ENCODE peak calls at places on chromosomes 12 and 14, in nine cellular contexts. One of them, this sample, is unnamed.
A peak's percentile ranks its signal among the peaks of the same experiment; 100 is the strongest.

GRCh38 chr14:74975059-74975810 is 19.8 kb upstream of the PGF start:
- DNase-seq in left ventricle myocardium inferior: peak; percentile 92
- DNase-seq in transverse colon: peak; percentile 47
- DNase-seq in colonic mucosa: peak; percentile 53
- DNase-seq in NB4: no peak
- DNase-seq in GM12878: no peak
- DNase-seq in fibroblast of the aortic adventitia: peak; percentile 29
- DNase-seq in HFF-Myc: no peak
- DNase-seq in Caco-2: no peak
- DNase-seq in this sample: no peak

GRCh38 chr14:88613552-88614010 is 50.7 kb downstream of the ZC3H14 start:
- DNase-seq in Caco-2: peak; percentile 70
- DNase-seq in GM12878: no peak
- DNase-seq in fibroblast of the aortic adventitia: peak; percentile 18
- DNase-seq in left ventricle myocardium inferior: no peak
- DNase-seq in NB4: peak; percentile 60
- DNase-seq in HFF-Myc: no peak
- DNase-seq in colonic mucosa: no peak
- DNase-seq in transverse colon: no peak
- DNase-seq in this sample: peak; percentile 42

GRCh38 chr14:36981832-36982528 is 190.4 kb downstream of the SLC25A21 start:
- DNase-seq in fibroblast of the aortic adventitia: peak; percentile 55
- DNase-seq in NB4: no peak
- DNase-seq in transverse colon: no peak
- DNase-seq in HFF-Myc: no peak
- DNase-seq in Caco-2: no peak
- DNase-seq in left ventricle myocardium inferior: no peak
- DNase-seq in GM12878: no peak
- DNase-seq in colonic mucosa: no peak
- DNase-seq in this sample: no peak

GRCh38 chr12:66740257-66740656 is 61.4 kb upstream of the GRIP1 start:
- DNase-seq in GM12878: no peak
- DNase-seq in HFF-Myc: no peak
- DNase-seq in Caco-2: no peak
- DNase-seq in NB4: no peak
- DNase-seq in transverse colon: no peak
- DNase-seq in colonic mucosa: no peak
- DNase-seq in left ventricle myocardium inferior: no peak
- DNase-seq in fibroblast of the aortic adventitia: no peak
- DNase-seq in this sample: no peak

GRCh38 chr14:58368951-58369350 is 26.8 kb upstream of the TOMM20L start:
- DNase-seq in NB4: no peak
- DNase-seq in HFF-Myc: no peak
- DNase-seq in transverse colon: no peak
- DNase-seq in fibroblast of the aortic adventitia: peak; percentile 63
- DNase-seq in left ventricle myocardium inferior: no peak
- DNase-seq in Caco-2: no peak
- DNase-seq in colonic mucosa: no peak
- DNase-seq in GM12878: no peak
- DNase-seq in this sample: no peak

GRCh38 chr14:106657460-106657859 is 1131.1 kb downstream of the TMEM121 start:
- DNase-seq in colonic mucosa: peak; percentile 31
- DNase-seq in fibroblast of the aortic adventitia: no peak
- DNase-seq in GM12878: no peak
- DNase-seq in Caco-2: no peak
- DNase-seq in NB4: peak; percentile 28
- DNase-seq in transverse colon: peak; percentile 46
- DNase-seq in left ventricle myocardium inferior: no peak
- DNase-seq in HFF-Myc: no peak
- DNase-seq in this sample: no peak

GRCh38 chr12:8027856-8028255 is 4.7 kb upstream of the FOXJ2 start:
- DNase-seq in left ventricle myocardium inferior: no peak
- DNase-seq in transverse colon: no peak
- DNase-seq in colonic mucosa: no peak
- DNase-seq in Caco-2: no peak
- DNase-seq in HFF-Myc: no peak
- DNase-seq in fibroblast of the aortic adventitia: no peak
- DNase-seq in GM12878: no peak
- DNase-seq in NB4: no peak
- DNase-seq in this sample: no peak

GRCh38 chr12:106040521-106040920 is 98.2 kb downstream of the NUAK1 start:
- DNase-seq in NB4: no peak
- DNase-seq in HFF-Myc: no peak
- DNase-seq in fibroblast of the aortic adventitia: no peak
- DNase-seq in left ventricle myocardium inferior: no peak
- DNase-seq in colonic mucosa: no peak
- DNase-seq in Caco-2: no peak
- DNase-seq in transverse colon: no peak
- DNase-seq in GM12878: no peak
- DNase-seq in this sample: no peak

GRCh38 chr14:36465178-36465577 is 54.9 kb downstream of the NKX2-1 start:
- DNase-seq in NB4: no peak
- DNase-seq in HFF-Myc: no peak
- DNase-seq in colonic mucosa: no peak
- DNase-seq in Caco-2: no peak
- DNase-seq in transverse colon: no peak
- DNase-seq in left ventricle myocardium inferior: no peak
- DNase-seq in fibroblast of the aortic adventitia: no peak
- DNase-seq in GM12878: no peak
- DNase-seq in this sample: no peak

GRCh38 chr12:69475237-69475984 is 5.2 kb downstream of the FRS2 start:
- DNase-seq in HFF-Myc: peak; percentile 31
- DNase-seq in left ventricle myocardium inferior: no peak
- DNase-seq in GM12878: no peak
- DNase-seq in NB4: no peak
- DNase-seq in transverse colon: no peak
- DNase-seq in Caco-2: no peak
- DNase-seq in fibroblast of the aortic adventitia: peak; percentile 59
- DNase-seq in colonic mucosa: no peak
- DNase-seq in this sample: no peak

GRCh38 chr12:20624718-20625117 is 70.4 kb upstream of the SLCO1C1 start:
- DNase-seq in fibroblast of the aortic adventitia: peak; percentile 34
- DNase-seq in colonic mucosa: peak; percentile 23
- DNase-seq in transverse colon: no peak
- DNase-seq in Caco-2: no peak
- DNase-seq in GM12878: no peak
- DNase-seq in NB4: no peak
- DNase-seq in left ventricle myocardium inferior: no peak
- DNase-seq in HFF-Myc: no peak
- DNase-seq in this sample: no peak

GRCh38 chr12:96743606-96744005 is 163.5 kb upstream of the NEDD1 start:
- DNase-seq in HFF-Myc: no peak
- DNase-seq in GM12878: no peak
- DNase-seq in left ventricle myocardium inferior: no peak
- DNase-seq in Caco-2: no peak
- DNase-seq in fibroblast of the aortic adventitia: peak; percentile 54
- DNase-seq in NB4: no peak
- DNase-seq in colonic mucosa: no peak
- DNase-seq in transverse colon: no peak
- DNase-seq in this sample: no peak

GRCh38 chr12:110785240-110785639 is 42.5 kb upstream of the PPP1CC start:
- DNase-seq in colonic mucosa: no peak
- DNase-seq in transverse colon: no peak
- DNase-seq in NB4: no peak
- DNase-seq in Caco-2: no peak
- DNase-seq in fibroblast of the aortic adventitia: no peak
- DNase-seq in left ventricle myocardium inferior: no peak
- DNase-seq in GM12878: no peak
- DNase-seq in HFF-Myc: no peak
- DNase-seq in this sample: no peak

GRCh38 chr14:93114713-93115068 is 1.0 kb downstream of the ITPK1 start:
- DNase-seq in Caco-2: no peak
- DNase-seq in colonic mucosa: peak; percentile 51
- DNase-seq in GM12878: no peak
- DNase-seq in HFF-Myc: no peak
- DNase-seq in fibroblast of the aortic adventitia: no peak
- DNase-seq in NB4: no peak
- DNase-seq in transverse colon: peak; percentile 45
- DNase-seq in left ventricle myocardium inferior: peak; percentile 32
- DNase-seq in this sample: no peak

GRCh38 chr12:110180591-110181005 is 56.4 kb downstream of the IFT81 start:
- DNase-seq in HFF-Myc: no peak
- DNase-seq in fibroblast of the aortic adventitia: peak; percentile 90
- DNase-seq in Caco-2: no peak
- DNase-seq in colonic mucosa: no peak
- DNase-seq in transverse colon: no peak
- DNase-seq in left ventricle myocardium inferior: no peak
- DNase-seq in GM12878: no peak
- DNase-seq in NB4: no peak
- DNase-seq in this sample: no peak

GRCh38 chr12:106145539-106146447 is 7.0 kb upstream of the NUAK1 start:
- DNase-seq in left ventricle myocardium inferior: peak; percentile 56
- DNase-seq in transverse colon: peak; percentile 74
- DNase-seq in colonic mucosa: peak; percentile 84
- DNase-seq in fibroblast of the aortic adventitia: no peak
- DNase-seq in HFF-Myc: no peak
- DNase-seq in Caco-2: no peak
- DNase-seq in GM12878: no peak
- DNase-seq in NB4: no peak
- DNase-seq in this sample: no peak

GRCh38 chr12:116066381-116067230 is 210.9 kb downstream of the MED13L start:
- DNase-seq in NB4: peak; percentile 78
- DNase-seq in fibroblast of the aortic adventitia: peak; percentile 53
- DNase-seq in HFF-Myc: peak; percentile 24
- DNase-seq in transverse colon: peak; percentile 55
- DNase-seq in left ventricle myocardium inferior: peak; percentile 23
- DNase-seq in colonic mucosa: peak; percentile 26
- DNase-seq in Caco-2: peak; percentile 54
- DNase-seq in GM12878: no peak
- DNase-seq in this sample: no peak

DNA sequence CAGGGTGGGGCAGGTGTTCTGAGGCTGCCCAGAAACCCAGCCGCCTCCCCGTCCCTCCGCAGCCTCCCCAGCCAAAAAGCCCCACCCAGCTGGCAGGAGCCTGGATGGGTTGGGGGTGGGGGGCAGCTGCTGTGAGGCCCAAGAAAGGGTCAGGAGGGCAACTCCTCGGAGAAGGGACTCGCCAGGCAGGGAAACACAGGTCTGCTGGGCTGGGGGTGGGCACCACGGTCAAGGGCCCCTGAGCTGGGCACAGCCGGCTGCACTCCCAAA is 11.1 kb downstream of the AHNAK2 start:
- DNase-seq in GM12878: no peak
- DNase-seq in Caco-2: no peak
- DNase-seq in fibroblast of the aortic adventitia: no peak
- DNase-seq in transverse colon: no peak
- DNase-seq in HFF-Myc: no peak
- DNase-seq in left ventricle myocardium inferior: no peak
- DNase-seq in NB4: no peak
- DNase-seq in colonic mucosa: no peak
- DNase-seq in this sample: no peak
- H3K4me3 ChIP-seq in GM12878: no peak overlapping the region
- H3K4me3 ChIP-seq in Caco-2: no peak overlapping the region
- H3K4me3 ChIP-seq in fibroblast of the aortic adventitia: peak overlapping the region; percentile 80
- H3K4me3 ChIP-seq in transverse colon: no peak overlapping the region
- H3K4me3 ChIP-seq in HFF-Myc: no peak overlapping the region
- H3K4me3 ChIP-seq in left ventricle myocardium inferior: peak overlapping the region; percentile 60
- H3K4me3 ChIP-seq in NB4: no peak overlapping the region
- H3K4me3 ChIP-seq in colonic mucosa: no peak overlapping the region
- H3K4me3 ChIP-seq in this sample: no peak overlapping the region

DNA sequence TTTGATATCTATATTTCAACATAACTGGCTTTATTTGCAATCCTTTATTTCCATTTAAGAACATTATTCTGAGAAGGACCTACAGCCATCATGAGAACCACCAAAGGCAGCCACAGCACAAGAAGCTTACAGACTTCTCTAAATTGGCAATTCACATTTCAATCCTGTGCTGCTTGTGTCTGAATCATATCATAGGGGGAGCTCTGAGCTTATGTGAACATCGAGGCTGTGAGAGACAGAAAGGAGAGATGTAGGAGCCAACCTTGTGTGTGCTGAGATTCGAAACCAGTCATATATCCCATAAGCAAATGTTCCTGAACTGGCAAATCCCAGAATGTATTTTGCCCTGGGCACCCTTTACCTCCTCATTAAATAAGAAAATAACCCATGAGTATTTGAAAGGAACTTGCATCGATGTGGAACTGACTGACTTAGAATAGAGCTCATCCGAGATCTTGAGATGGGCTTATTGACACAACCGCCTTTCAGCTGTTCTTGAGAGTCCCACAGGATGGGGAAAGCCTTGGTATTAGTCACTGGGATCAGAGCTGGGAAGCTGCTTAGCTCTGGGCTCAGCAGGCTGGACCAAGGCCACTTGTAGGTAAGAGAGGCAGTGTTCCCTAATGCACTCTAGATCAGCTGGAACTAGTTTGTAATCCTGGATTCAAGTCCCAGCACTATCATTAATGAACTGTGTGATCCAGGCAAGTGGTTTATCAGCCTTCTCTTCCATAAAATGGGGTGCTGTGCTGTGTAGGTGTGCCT is 329.8 kb downstream of the CACNA1C start:
- DNase-seq in NB4: peak; percentile 38
- DNase-seq in left ventricle myocardium inferior: no peak
- DNase-seq in transverse colon: no peak
- DNase-seq in Caco-2: peak; percentile 30
- DNase-seq in HFF-Myc: no peak
- DNase-seq in fibroblast of the aortic adventitia: peak; percentile 36
- DNase-seq in GM12878: no peak
- DNase-seq in colonic mucosa: no peak
- DNase-seq in this sample: no peak
- TF ChIP-seq CTCF in NB4: no peak
- TF ChIP-seq CTCF in left ventricle myocardium inferior: peak; percentile 10
- TF ChIP-seq CTCF in transverse colon: no peak
- TF ChIP-seq CTCF in Caco-2: no peak
- TF ChIP-seq CTCF in HFF-Myc: no peak
- TF ChIP-seq CTCF in fibroblast of the aortic adventitia: no peak
- TF ChIP-seq CTCF in GM12878: peak; percentile 13
- TF ChIP-seq CTCF in colonic mucosa: no peak
- TF ChIP-seq CTCF in this sample: peak; percentile 44

GRCh38 chr12:52575948-52576347 is 2.3 kb upstream of the KRT74 start:
- DNase-seq in colonic mucosa: no peak
- DNase-seq in fibroblast of the aortic adventitia: no peak
- DNase-seq in NB4: no peak
- DNase-seq in transverse colon: no peak
- DNase-seq in GM12878: no peak
- DNase-seq in HFF-Myc: no peak
- DNase-seq in Caco-2: no peak
- DNase-seq in left ventricle myocardium inferior: no peak
- DNase-seq in this sample: no peak
- H3K4me3 ChIP-seq in colonic mucosa: no peak overlapping the region
- H3K4me3 ChIP-seq in fibroblast of the aortic adventitia: no peak overlapping the region
- H3K4me3 ChIP-seq in NB4: no peak overlapping the region
- H3K4me3 ChIP-seq in transverse colon: no peak overlapping the region
- H3K4me3 ChIP-seq in GM12878: no peak overlapping the region
- H3K4me3 ChIP-seq in HFF-Myc: no peak overlapping the region
- H3K4me3 ChIP-seq in Caco-2: no peak overlapping the region
- H3K4me3 ChIP-seq in left ventricle myocardium inferior: no peak overlapping the region
- H3K4me3 ChIP-seq in this sample: no peak overlapping the region

DNA sequence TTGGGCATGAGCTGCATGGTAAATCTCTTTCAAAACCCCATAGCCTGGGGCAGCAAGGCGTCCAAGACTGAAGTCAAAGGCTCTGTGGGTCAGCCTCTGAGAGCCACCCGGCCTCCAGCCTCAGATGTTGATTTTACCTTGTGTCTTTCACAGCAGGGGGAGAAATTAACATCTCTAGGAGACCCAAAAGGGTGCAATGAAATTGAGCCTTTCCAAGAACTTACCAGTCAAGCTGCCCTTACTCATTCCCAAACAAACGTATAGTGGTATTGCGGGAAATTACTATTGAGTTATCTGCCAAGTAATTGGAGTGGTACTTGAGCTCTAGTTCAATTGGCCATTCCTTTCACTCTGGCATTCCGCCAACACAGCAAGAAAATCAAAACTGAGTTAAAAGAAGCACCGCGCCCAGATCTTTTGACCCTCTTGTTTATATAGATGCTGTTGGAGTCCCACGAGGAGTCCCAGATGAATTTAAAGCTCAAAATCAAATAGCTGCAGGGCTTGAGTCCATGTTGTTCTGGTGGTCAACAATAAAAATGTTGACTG is 380.7 kb upstream of the SYT1 start:
- DNase-seq in transverse colon: no peak
- DNase-seq in NB4: no peak
- DNase-seq in GM12878: no peak
- DNase-seq in Caco-2: no peak
- DNase-seq in fibroblast of the aortic adventitia: no peak
- DNase-seq in colonic mucosa: no peak
- DNase-seq in HFF-Myc: no peak
- DNase-seq in left ventricle myocardium inferior: no peak
- DNase-seq in this sample: no peak
- TF ChIP-seq CTCF in transverse colon: no peak
- TF ChIP-seq CTCF in NB4: no peak
- TF ChIP-seq CTCF in GM12878: no peak
- TF ChIP-seq CTCF in Caco-2: no peak
- TF ChIP-seq CTCF in fibroblast of the aortic adventitia: no peak
- TF ChIP-seq CTCF in colonic mucosa: no peak
- TF ChIP-seq CTCF in HFF-Myc: no peak
- TF ChIP-seq CTCF in left ventricle myocardium inferior: no peak
- TF ChIP-seq CTCF in this sample: no peak